ENCODE peak calls at places on chromosomes 12 and 14, in nine cellular contexts. H, U, M, J, Z, C, D, L and O are unnamed samples.

GRCh38 chr12:53102883-53103807 is at the start of gene SOAT2:
- DNase-seq in Z (no peak), C (no peak), M (peak), L (no peak), H (no peak), D (no peak), J (no peak), U (no peak), O (no peak)

GRCh38 chr12:68932701-68933563 is at the start of gene CPM:
- DNase-seq in H (peak), C (peak), L (no peak), Z (peak), M (peak), J (peak), U (peak), D (peak), O (peak)

GRCh38 chr12:95323204-95323603 is 105.6 kb downstream of the VEZT start:
- DNase-seq in M (no peak), H (no peak), Z (no peak), D (no peak), C (no peak), U (no peak), L (no peak), J (no peak), O (no peak)

GRCh38 chr12:124299628-124300388 is 4.9 kb downstream of the RFLNA start:
- DNase-seq in M (no peak), H (no peak), C (no peak), J (no peak), U (no peak), D (no peak), L (no peak), Z (no peak), O (no peak)

GRCh38 chr12:43896496-43896895 is 60.6 kb downstream of the TMEM117 start:
- DNase-seq in J (no peak), D (no peak), H (no peak), L (no peak), U (no peak), M (no peak), Z (no peak), C (no peak), O (no peak)

GRCh38 chr14:24436355-24437019 is 6.1 kb downstream of the SDR39U1 start:
- DNase-seq in C (peak), Z (no peak), D (peak), J (no peak), M (peak), L (peak), H (no peak), U (peak), O (no peak)

GRCh38 chr14:92687681-92688433 is 60.6 kb downstream of the LGMN start:
- DNase-seq in D (no peak), C (peak), Z (no peak), J (no peak), U (peak), L (no peak), H (no peak), M (no peak), O (peak)

GRCh38 chr14:61065671-61066070 is 84.6 kb downstream of the SLC38A6 start:
- DNase-seq in J (no peak), U (no peak), Z (no peak), D (no peak), H (no peak), M (no peak), L (no peak), C (no peak), O (no peak)

GRCh38 chr12:28500373-28501024 is 310.2 kb downstream of the CCDC91 start:
- DNase-seq in U (no peak), C (no peak), J (no peak), H (no peak), M (no peak), L (no peak), D (no peak), Z (no peak), O (no peak)

GRCh38 chr14:24251880-24252288 is 9.5 kb upstream of the TINF2 start:
- DNase-seq in L (no peak), D (no peak), C (no peak), J (no peak), U (no peak), Z (no peak), H (no peak), M (no peak), O (no peak)

GRCh38 chr12:116880213-116880816 is 926 bp downstream of the HRK start:
- DNase-seq in D (no peak), H (no peak), J (no peak), Z (no peak), L (no peak), M (no peak), U (no peak), C (no peak), O (no peak)

GRCh38 chr14:71468701-71469100 is 463.5 kb upstream of the RGS6 start:
- DNase-seq in L (no peak), H (no peak), D (no peak), M (no peak), J (no peak), U (no peak), Z (no peak), C (no peak), O (no peak)

GRCh38 chr12:116599285-116600122 is 40.3 kb downstream of the MAP1LC3B2 start:
- DNase-seq in C (peak), D (peak), Z (peak), M (peak), J (peak), H (peak), L (peak), U (peak), O (peak)

GRCh38 chr14:96502621-96503251 is 554 bp downstream of the PAPOLA start:
- DNase-seq in L (peak), D (peak), J (peak), H (peak), C (peak), M (peak), U (peak), Z (peak), O (peak)

GRCh38 chr12:50192908-50193307 is 25.7 kb upstream of the CERS5 start:
- DNase-seq in U (no peak), L (no peak), M (no peak), J (no peak), H (no peak), D (no peak), C (no peak), Z (no peak), O (no peak)

GRCh38 chr14:50335989-50336391 is 23.9 kb downstream of the DMAC2L start:
- DNase-seq in C (peak), J (peak), H (no peak), L (no peak), Z (no peak), U (peak), D (peak), M (no peak), O (no peak)

GRCh38 chr12:131852551-131853299 is 24.5 kb downstream of the MMP17 start:
- DNase-seq in L (no peak), U (no peak), D (no peak), J (no peak), H (no peak), M (no peak), Z (no peak), C (no peak), O (no peak)

GRCh38 chr14:56417173-56417572 is 162.4 kb upstream of the TMEM260 start:
- DNase-seq in L (no peak), M (no peak), D (no peak), Z (no peak), J (no peak), H (no peak), C (no peak), U (no peak), O (no peak)

GRCh38 chr14:55609681-55610080 is 29.7 kb downstream of the KTN1 start:
- DNase-seq in U (no peak), M (no peak), H (no peak), J (no peak), C (no peak), Z (no peak), L (no peak), D (no peak), O (no peak)

GRCh38 chr14:52342849-52343606 is 28.9 kb downstream of the PTGER2 start:
- DNase-seq in M (no peak), C (no peak), H (no peak), J (no peak), Z (no peak), L (no peak), D (no peak), U (no peak), O (no peak)

GRCh38 chr14:55097894-55098560 is 31.0 kb upstream of the LGALS3 start:
- DNase-seq in J (no peak), L (peak), U (no peak), H (no peak), C (no peak), M (peak), Z (no peak), D (no peak), O (no peak)

GRCh38 chr12:91053951-91054715 is 3.7 kb downstream of the KERA start:
- DNase-seq in H (no peak), C (no peak), U (peak), D (peak), M (no peak), J (peak), Z (no peak), L (no peak), O (no peak)

GRCh38 chr14:30550335-30550734 is 8.6 kb upstream of the G2E3 start:
- DNase-seq in L (no peak), D (no peak), Z (no peak), U (no peak), C (no peak), M (no peak), J (no peak), H (no peak), O (no peak)

GRCh38 chr12:68119724-68120211 is 39.8 kb downstream of the IFNG start:
- DNase-seq in L (no peak), C (no peak), D (no peak), J (no peak), Z (no peak), U (no peak), H (no peak), M (peak), O (no peak)

GRCh38 chr14:91021991-91022621 is 38.3 kb downstream of the RPS6KA5 start:
- DNase-seq in U (no peak), C (no peak), L (no peak), H (no peak), J (no peak), Z (no peak), D (no peak), M (no peak), O (no peak)

GRCh38 chr12:12376636-12377448 is 20.0 kb downstream of the BORCS5 start:
- DNase-seq in Z (no peak), H (no peak), L (no peak), U (no peak), J (no peak), M (no peak), D (peak), C (peak), O (no peak)

GRCh38 chr12:26406391-26406790 is 211.0 kb downstream of the SSPN start:
- DNase-seq in Z (no peak), C (no peak), M (no peak), D (peak), U (no peak), J (no peak), L (no peak), H (no peak), O (no peak)

GRCh38 chr12:39003541-39004160 is 98.3 kb upstream of the CPNE8 start:
- DNase-seq in C (no peak), J (no peak), U (no peak), L (no peak), H (no peak), Z (no peak), D (no peak), M (no peak), O (no peak)

GRCh38 chr12:129193263-129193871 is 340.1 kb downstream of the GLT1D1 start:
- DNase-seq in D (no peak), H (no peak), Z (no peak), C (no peak), U (no peak), J (no peak), L (no peak), M (no peak), O (no peak)

GRCh38 chr12:109822951-109823411 is 10.2 kb downstream of the TRPV4 start:
- DNase-seq in C (no peak), D (no peak), J (peak), U (no peak), Z (no peak), H (no peak), L (no peak), M (no peak), O (no peak)

GRCh38 chr12:100403446-100403845 is 46.6 kb downstream of the SLC17A8 start:
- DNase-seq in C (no peak), J (no peak), U (no peak), M (no peak), Z (no peak), L (no peak), D (no peak), H (no peak), O (no peak)

GRCh38 chr12:20175704-20176388 is 192.5 kb upstream of the PDE3A start:
- DNase-seq in L (no peak), J (no peak), H (no peak), Z (no peak), U (no peak), D (no peak), C (no peak), M (no peak), O (no peak)

GRCh38 chr14:42293180-42293579 is 686.5 kb downstream of the LRFN5 start:
- DNase-seq in U (no peak), C (no peak), J (no peak), Z (no peak), D (no peak), H (no peak), M (no peak), L (no peak), O (no peak)

GRCh38 chr14:95948608-95949007 is 72.0 kb downstream of the TUNAR start:
- DNase-seq in D (no peak), H (no peak), U (no peak), J (no peak), Z (no peak), L (no peak), M (no peak), C (no peak), O (no peak)

GRCh38 chr14:21921453-21921852 is 247.8 kb upstream of the OR4E1 start:
- DNase-seq in J (no peak), C (no peak), M (no peak), L (no peak), H (no peak), U (no peak), Z (no peak), D (no peak), O (no peak)

GRCh38 chr14:21923820-21924219 is 250.2 kb upstream of the OR4E1 start:
- DNase-seq in M (peak), Z (no peak), J (no peak), U (no peak), C (no peak), L (no peak), H (no peak), D (no peak), O (no peak)

DNA sequence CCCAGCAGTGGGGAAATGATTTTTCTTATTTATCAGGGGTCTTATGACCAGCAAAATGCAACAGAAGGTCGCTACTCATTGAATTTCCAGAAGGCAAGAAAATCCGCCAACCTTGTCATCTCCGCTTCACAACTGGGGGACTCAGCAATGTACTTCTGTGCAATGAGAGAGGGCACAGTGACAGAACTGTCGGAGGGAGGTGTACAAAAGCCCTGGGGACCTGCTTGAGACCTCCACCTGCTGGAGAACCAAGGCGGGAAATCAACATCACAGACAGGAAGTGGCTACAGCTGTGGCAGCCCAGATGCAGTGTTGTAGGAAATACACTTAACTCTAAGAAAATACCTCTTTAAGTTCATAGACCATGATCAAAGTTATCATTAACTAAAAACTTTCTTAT is 250.9 kb upstream of the OR4E1 start:
- DNase-seq in Z (no peak), U (no peak), D (no peak), J (no peak), M (peak), L (no peak), H (no peak), C (no peak), O (no peak)
- TF ChIP-seq CTCF in Z (no peak), U (peak), D (no peak), J (no peak), M (peak), L (no peak), H (no peak), C (no peak), O (no peak)

GRCh38 chr12:2156333-2156732 is 103.5 kb downstream of the CACNA1C start:
- DNase-seq in M (no peak), Z (no peak), L (no peak), C (no peak), U (no peak), J (no peak), H (no peak), D (no peak), O (no peak)

GRCh38 chr12:2165021-2165420 is 112.2 kb downstream of the CACNA1C start:
- DNase-seq in J (no peak), M (no peak), Z (no peak), U (no peak), L (no peak), H (no peak), C (no peak), D (no peak), O (no peak)

GRCh38 chr12:2163172-2163927 is 110.6 kb downstream of the CACNA1C start:
- DNase-seq in J (peak), L (peak), D (peak), H (peak), U (peak), Z (peak), M (no peak), C (peak), O (peak)

GRCh38 chr12:2160043-2160442 is 107.3 kb downstream of the CACNA1C start:
- DNase-seq in Z (no peak), U (no peak), D (no peak), L (no peak), J (no peak), M (no peak), H (no peak), C (no peak), O (no peak)

DNA sequence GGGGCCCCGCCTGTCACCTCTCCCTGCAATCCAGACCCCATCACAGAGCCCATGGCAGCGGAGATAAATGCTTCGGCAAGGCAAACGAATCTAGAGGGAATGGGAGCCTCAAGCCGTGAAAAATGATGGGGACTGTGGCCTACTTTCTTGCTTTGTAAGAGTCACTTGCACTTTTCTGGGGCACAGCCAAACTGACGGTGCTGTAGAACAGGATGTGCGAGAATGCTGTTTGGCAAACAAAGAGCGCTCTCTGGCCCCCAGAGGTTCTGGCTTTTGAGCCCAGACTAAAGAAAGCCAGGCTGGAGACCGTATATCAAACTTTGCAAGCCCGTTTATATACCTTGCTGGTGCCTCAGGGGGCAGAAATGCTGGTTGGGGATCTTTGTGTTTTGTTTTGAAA is 108.7 kb downstream of the CACNA1C start:
- DNase-seq in H (peak), L (peak), J (peak), Z (no peak), U (peak), M (no peak), D (peak), C (peak), O (peak)
- H3K27ac ChIP-seq in H (peak), L (no peak), J (peak), Z (peak), U (peak), M (no peak), D (no peak), C (peak), O (peak)

DNA sequence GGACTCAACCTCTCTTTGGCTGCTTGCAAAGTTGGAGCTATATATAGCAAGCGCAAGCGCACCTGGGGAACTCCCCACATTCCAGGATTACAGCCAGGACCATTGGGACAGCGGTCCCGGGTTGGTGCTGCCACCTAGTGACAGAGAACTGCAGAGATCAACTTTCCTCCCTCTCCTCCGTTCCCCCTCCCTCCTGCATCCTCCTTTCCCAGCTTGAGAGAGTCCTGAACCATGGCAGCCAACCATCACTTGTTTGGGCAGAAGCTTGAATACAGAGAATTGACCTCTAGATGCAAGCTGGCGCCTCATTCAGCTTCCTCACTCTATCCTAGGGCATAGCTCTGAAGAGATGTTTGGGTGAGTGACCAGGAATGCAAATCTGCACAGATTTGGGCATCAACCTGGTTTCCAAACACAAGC is 17.4 kb upstream of the FLVCR2 start:
- DNase-seq in U (peak), J (peak), Z (peak), M (peak), D (peak), C (peak), L (peak), H (peak), O (peak)
- TF ChIP-seq CTCF in U (peak), J (peak), Z (peak), M (peak), D (peak), C (peak), L (peak), H (peak), O (peak)

GRCh38 chr12:24535334-24536019 is 413.4 kb downstream of the BCAT1 start:
- DNase-seq in M (no peak), U (no peak), J (no peak), C (no peak), Z (no peak), L (no peak), D (no peak), H (no peak), O (no peak)
- H3K27ac ChIP-seq in M (no peak), U (peak), J (peak), C (peak), Z (peak), L (no peak), D (peak), H (peak), O (peak)

GRCh38 chr12:113152835-113153814 is 3.6 kb downstream of the CFAP73 start:
- DNase-seq in U (peak), J (peak), M (peak), L (peak), H (peak), Z (peak), D (no peak), C (peak), O (peak)

GRCh38 chr12:113151655-113152054 is 2.1 kb downstream of the CFAP73 start:
- DNase-seq in U (no peak), L (no peak), H (no peak), C (no peak), D (no peak), M (no peak), J (no peak), Z (no peak), O (no peak)

GRCh38 chr12:113152196-113152834 is 2.8 kb downstream of the CFAP73 start:
- DNase-seq in J (no peak), U (no peak), M (no peak), C (no peak), D (no peak), H (no peak), Z (no peak), L (no peak), O (no peak)

GRCh38 chr12:113146999-113147398 is 2.5 kb upstream of the CFAP73 start:
- DNase-seq in D (no peak), J (no peak), U (no peak), M (no peak), C (no peak), L (no peak), H (no peak), Z (no peak), O (no peak)

GRCh38 chr12:113149361-113150150 is at the start of gene CFAP73:
- DNase-seq in M (no peak), Z (peak), D (no peak), U (peak), J (peak), H (peak), C (peak), L (no peak), O (no peak)
- TF ChIP-seq CTCF in M (no peak), Z (no peak), D (no peak), U (no peak), J (no peak), H (no peak), C (no peak), L (no peak), O (no peak)

GRCh38 chr14:48586099-48586498 is 910.7 kb upstream of the MDGA2 start:
- DNase-seq in Z (no peak), C (no peak), H (no peak), L (no peak), J (no peak), M (no peak), U (no peak), D (no peak), O (no peak)
- H3K27ac ChIP-seq in Z (no peak), C (no peak), H (no peak), L (no peak), J (no peak), M (no peak), U (no peak), D (no peak), O (no peak)